ENCODE peak calls at places on chromosomes 16 and 17, in four cellular contexts. Z is WTC11, Q is K562, P is HepG2. M is an unnamed sample.

GRCh38 chr17:59853168-59853918 is 39.4 kb downstream of the TUBD1 start:
- DNase-seq in Q (peak), Z (peak), P (peak), M (no peak)

GRCh38 chr16:4944333-4945281 is 7.7 kb upstream of the PPL start:
- DNase-seq in Z (peak), P (peak), Q (peak), M (no peak)

GRCh38 chr17:65730711-65731169 is 169.3 kb upstream of the AXIN2 start:
- DNase-seq in Z (no peak), P (no peak), Q (no peak), M (no peak)

GRCh38 chr17:1002771-1003555 is 6.0 kb downstream of the TIMM22 start:
- DNase-seq in Z (no peak), Q (no peak), P (no peak), M (no peak)

GRCh38 chr17:40886090-40886489 is 1.0 kb upstream of the KRT20 start:
- DNase-seq in Z (no peak), Q (no peak), P (no peak), M (no peak)

GRCh38 chr17:2723505-2723996 is 12.0 kb upstream of the CLUH start:
- DNase-seq in P (no peak), Q (no peak), Z (peak), M (no peak)

GRCh38 chr17:6523809-6524355 is 32.5 kb downstream of the PITPNM3 start:
- DNase-seq in P (no peak), Q (no peak), Z (no peak), M (no peak)

GRCh38 chr17:13940858-13941665 is 128.2 kb upstream of the COX10 start:
- DNase-seq in Z (no peak), P (no peak), Q (no peak), M (no peak)

GRCh38 chr17:49690256-49690655 is 12.4 kb upstream of the SPOP start:
- DNase-seq in Z (no peak), P (no peak), Q (no peak), M (no peak)

GRCh38 chr16:66618588-66618987 is 14.1 kb downstream of the CMTM3 start:
- DNase-seq in P (no peak), Q (no peak), Z (no peak), M (no peak)

GRCh38 chr17:72974605-72975232 is 117.8 kb downstream of the SLC39A11 start:
- DNase-seq in P (peak), Z (no peak), Q (no peak), M (no peak)

GRCh38 chr17:72515291-72516065 is 394.7 kb downstream of the SOX9 start:
- DNase-seq in P (no peak), Z (no peak), Q (no peak), M (peak)

GRCh38 chr17:3526971-3527370 is 30.6 kb downstream of the TRPV3 start:
- DNase-seq in P (no peak), Z (no peak), Q (no peak), M (no peak)

GRCh38 chr16:72847187-72848044 is 200.5 kb downstream of the ZFHX3 start:
- DNase-seq in Q (peak), P (peak), Z (peak), M (no peak)

GRCh38 chr17:32100971-32101631 is 41.2 kb upstream of the RHOT1 start:
- DNase-seq in P (no peak), Z (no peak), Q (no peak), M (no peak)

GRCh38 chr17:29210879-29211278 is 30.7 kb upstream of the MYO18A start:
- DNase-seq in P (no peak), Q (no peak), Z (no peak), M (no peak)

GRCh38 chr17:17056167-17056562 is 13.9 kb downstream of the MPRIP start:
- DNase-seq in P (no peak), Z (peak), Q (no peak), M (no peak)

GRCh38 chr17:58568050-58568830 is 53.8 kb upstream of the MTMR4 start:
- DNase-seq in P (no peak), Q (no peak), Z (no peak), M (no peak)

GRCh38 chr17:48603959-48604769 is 622 bp downstream of the HOXB6 start:
- DNase-seq in P (no peak), Z (no peak), Q (peak), M (no peak)

GRCh38 chr16:57446530-57447141 is 549 bp downstream of the CIAPIN1 start:
- DNase-seq in Q (peak), P (no peak), Z (no peak), M (no peak)

GRCh38 chr16:58501242-58502131 is 1.5 kb downstream of the NDRG4 start:
- DNase-seq in P (peak), Z (peak), Q (peak), M (no peak)

GRCh38 chr17:28745777-28746473 is 2.1 kb downstream of the TRAF4 start:
- DNase-seq in Q (no peak), Z (peak), P (no peak), M (no peak)

GRCh38 chr17:49552070-49552751 is 23.5 kb upstream of the NXPH3 start:
- DNase-seq in Q (no peak), Z (no peak), P (no peak), M (no peak)

GRCh38 chr17:1686086-1686485 is 1.4 kb upstream of the PRPF8 start:
- DNase-seq in Z (no peak), Q (no peak), P (no peak), M (no peak)

GRCh38 chr16:30000768-30001631 is 5.0 kb downstream of the INO80E start:
- DNase-seq in P (no peak), Q (no peak), Z (peak), M (no peak)

GRCh38 chr17:75694536-75694935 is 26.7 kb upstream of the ITGB4 start:
- DNase-seq in Q (no peak), P (no peak), Z (no peak), M (no peak)

GRCh38 chr16:11546522-11547485 is 39.9 kb downstream of the LITAF start:
- DNase-seq in Q (no peak), Z (no peak), P (no peak), M (no peak)

GRCh38 chr17:47225436-47225858 is 16.3 kb downstream of the MYL4 start:
- DNase-seq in P (peak), Q (no peak), Z (no peak), M (no peak)

GRCh38 chr17:34825102-34825501 is 136.2 kb downstream of the CCT6B start:
- DNase-seq in Q (no peak), Z (no peak), P (no peak), M (no peak)

GRCh38 chr16:88593910-88594309 is 23.7 kb downstream of the ZC3H18 start:
- DNase-seq in Q (no peak), Z (no peak), P (no peak), M (no peak)

GRCh38 chr16:88595101-88595500 is 24.9 kb downstream of the ZC3H18 start:
- DNase-seq in P (no peak), Z (no peak), Q (no peak), M (no peak)

GRCh38 chr16:88595921-88596320 is 25.7 kb downstream of the ZC3H18 start:
- DNase-seq in Z (no peak), P (no peak), Q (no peak), M (no peak)

GRCh38 chr16:88597856-88598491 is 27.8 kb downstream of the ZC3H18 start:
- DNase-seq in P (peak), Q (no peak), Z (no peak), M (no peak)

DNA sequence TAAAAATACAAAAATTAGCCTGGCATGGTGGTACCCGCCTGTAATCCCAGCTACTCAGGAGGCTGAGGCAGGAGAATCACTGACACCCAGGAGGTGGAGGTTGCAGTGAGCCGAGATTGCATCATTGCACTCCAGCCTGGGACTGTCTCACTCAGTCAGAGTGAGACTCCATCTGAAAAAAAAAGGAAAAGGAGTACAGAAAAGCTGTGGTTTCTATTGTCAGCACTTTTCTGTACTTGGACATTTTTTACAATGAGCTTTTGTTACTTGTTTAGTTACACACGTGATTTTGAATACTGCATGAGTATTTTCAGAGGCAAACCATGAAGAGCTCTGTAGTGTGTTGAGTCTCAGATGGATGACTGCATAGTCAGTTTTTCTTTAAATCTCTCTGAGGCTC is 26.3 kb downstream of the ZC3H18 start:
- DNase-seq in P (no peak), Z (no peak), Q (no peak), M (no peak)
- TF ChIP-seq TCF7 in P (no peak), Z (no peak), Q (no peak), M (no peak)

GRCh38 chr16:19704321-19705130 is 13.5 kb downstream of the KNOP1 start:
- DNase-seq in Z (no peak), Q (no peak), P (no peak), M (no peak)
- TF ChIP-seq TCF7 in Z (no peak), Q (no peak), P (no peak), M (no peak)

DNA sequence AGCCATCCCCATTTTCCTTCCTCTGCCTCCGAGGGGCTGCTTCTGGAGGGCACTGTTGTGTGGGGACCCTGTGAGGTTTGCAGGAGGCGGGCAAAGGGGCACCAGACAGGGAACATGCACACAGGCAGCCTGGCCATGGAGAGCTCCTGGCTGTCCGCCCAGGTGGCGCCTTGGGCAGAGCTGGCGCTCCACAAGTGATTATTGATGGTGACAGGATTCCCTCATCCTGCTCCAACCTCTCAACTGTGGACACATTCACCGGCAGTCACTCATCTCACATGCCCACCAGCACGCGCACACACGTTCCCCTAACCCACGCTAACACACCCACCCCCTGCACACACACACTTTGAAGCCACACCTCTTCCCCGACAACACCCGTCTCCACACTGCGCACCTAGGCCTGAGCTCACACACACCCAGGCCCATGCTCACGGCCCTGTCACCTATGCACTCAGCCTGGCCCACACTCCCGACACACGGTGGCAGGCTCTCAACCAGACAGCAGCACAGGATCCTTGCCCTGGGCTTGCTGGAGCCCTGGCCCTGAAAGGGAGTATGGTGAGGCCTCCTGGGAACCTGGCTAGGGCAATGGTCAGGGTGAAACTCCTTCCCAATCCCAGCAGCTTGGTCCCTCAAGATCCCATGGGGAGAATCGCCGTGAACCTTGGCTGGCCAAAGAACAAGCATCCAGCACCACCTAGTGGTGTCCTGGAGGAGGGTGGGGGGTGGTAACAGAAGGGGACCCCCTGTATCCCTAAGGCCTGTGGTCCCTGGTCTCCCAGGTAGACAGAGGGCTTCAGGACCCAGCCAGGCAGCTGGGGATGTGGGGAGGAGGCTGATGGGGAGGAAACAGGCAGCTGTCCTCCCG is 3.6 kb downstream of the PNMT start:
- DNase-seq in Z (peak), P (peak), Q (peak), M (no peak)
- TF ChIP-seq TCF7 in Z (no peak), P (no peak), Q (no peak), M (no peak)

GRCh38 chr17:77440571-77440981 is 299.8 kb downstream of the SEC14L1 start:
- DNase-seq in P (no peak), Q (no peak), Z (no peak), M (no peak)
- TF ChIP-seq TCF7 in P (no peak), Q (no peak), Z (no peak), M (no peak)

GRCh38 chr16:86946396-86946795 is 368.0 kb downstream of the FOXL1 start:
- DNase-seq in Q (no peak), P (peak), Z (peak), M (no peak)
- TF ChIP-seq TCF7 in Q (no peak), P (no peak), Z (no peak), M (no peak)

GRCh38 chr16:87391324-87391949 is 699 bp upstream of the MAP1LC3B start:
- DNase-seq in P (peak), Q (no peak), Z (peak), M (no peak)

GRCh38 chr16:87391950-87392822 is at the start of gene MAP1LC3B:
- DNase-seq in Q (peak), P (peak), Z (peak), M (peak)

GRCh38 chr16:87395181-87395842 is 3.2 kb downstream of the MAP1LC3B start:
- DNase-seq in Z (no peak), P (no peak), Q (no peak), M (no peak)

GRCh38 chr16:87393680-87394055 is 1.5 kb downstream of the MAP1LC3B start:
- DNase-seq in P (no peak), Z (no peak), Q (no peak), M (no peak)

GRCh38 chr16:87392823-87393679 is 915 bp downstream of the MAP1LC3B start:
- DNase-seq in P (no peak), Z (peak), Q (no peak), M (no peak)
- TF ChIP-seq TCF7 in P (no peak), Z (no peak), Q (no peak), M (no peak)

DNA sequence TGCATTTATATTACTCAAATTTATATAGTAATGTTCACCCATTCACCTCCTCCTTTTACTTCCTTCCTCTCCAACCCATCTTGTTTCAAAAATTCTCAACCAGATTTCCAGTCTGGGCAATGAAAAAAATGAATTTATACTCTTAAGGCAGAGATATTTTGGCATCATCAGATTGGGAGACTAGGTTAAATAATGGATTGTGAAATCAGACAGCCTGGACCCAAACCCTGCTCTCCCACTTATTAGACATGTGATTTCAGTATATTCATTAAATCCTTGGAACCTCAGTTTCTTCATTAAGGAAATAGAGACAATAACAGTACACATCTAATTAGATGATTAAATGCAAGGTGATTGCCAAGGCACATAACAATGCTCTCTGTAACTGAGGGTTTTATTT is 7.8 kb downstream of the ACSM1 start:
- DNase-seq in Q (no peak), P (no peak), Z (no peak), M (no peak)
- TF ChIP-seq TCF7 in Q (no peak), P (no peak), Z (no peak), M (no peak)

GRCh38 chr17:78305801-78306200 is 54.1 kb downstream of the SOCS3 start:
- DNase-seq in Z (no peak), P (no peak), Q (no peak), M (no peak)
- TF ChIP-seq TCF7 in Z (no peak), P (no peak), Q (no peak), M (no peak)

DNA sequence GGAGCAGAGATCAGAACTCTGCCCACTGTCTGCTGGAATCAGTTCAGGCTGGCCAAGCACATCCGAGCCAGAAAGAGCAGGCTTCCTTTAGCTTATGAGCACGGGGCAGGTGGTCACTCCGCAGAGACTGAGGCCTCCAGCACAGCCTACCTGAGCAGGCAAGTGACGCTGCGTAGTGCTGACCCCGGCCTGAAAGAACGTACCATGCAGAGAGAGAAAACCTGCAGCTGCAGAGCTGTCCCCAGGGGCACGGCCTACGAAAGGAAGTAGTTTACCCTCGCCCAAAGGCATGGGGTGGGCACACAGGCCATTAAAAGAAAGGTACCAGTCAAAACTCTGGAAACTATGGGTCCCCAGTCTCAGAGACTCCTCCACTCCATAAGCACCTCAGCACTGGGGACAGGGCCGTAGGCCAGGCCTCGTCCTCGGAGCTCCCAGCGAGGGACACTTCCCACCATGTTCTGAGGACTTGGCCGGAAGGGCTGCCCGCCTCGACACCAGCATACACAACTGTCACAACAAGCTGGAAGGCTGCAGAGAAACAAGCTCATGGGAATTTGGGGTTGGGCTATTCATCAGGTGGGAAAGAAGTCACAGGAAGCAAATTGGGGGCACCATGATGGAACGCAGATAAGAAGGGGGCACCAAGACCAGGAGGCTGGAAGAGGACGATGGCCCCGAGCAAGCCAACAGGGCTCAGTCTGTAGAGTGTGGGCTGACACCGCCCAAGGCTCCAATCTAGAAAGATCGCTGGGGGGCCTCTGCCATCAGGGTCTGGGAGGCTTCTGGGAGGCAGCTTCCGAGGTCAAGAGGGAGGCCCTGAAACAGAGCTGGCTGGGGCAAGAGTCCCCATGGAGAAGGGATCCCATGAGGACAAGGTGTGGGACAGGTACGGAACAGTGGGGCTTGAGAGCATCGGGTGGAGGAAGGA is 21.2 kb downstream of the MEAK7 start:
- DNase-seq in Q (no peak), P (no peak), Z (peak), M (no peak)
- TF ChIP-seq TCF7 in Q (no peak), P (no peak), Z (no peak), M (no peak)

GRCh38 chr16:70746708-70747424 is 54.1 kb downstream of the VAC14 start:
- DNase-seq in Q (peak), P (peak), Z (no peak), M (no peak)
- TF ChIP-seq TCF7 in Q (no peak), P (peak), Z (no peak), M (no peak)